ENCODE peak calls at places on chromosomes 16 and 17, in eight cellular contexts. X is fibroblast of the conjunctiva; I is heart right ventricle; W is right cardiac atrium; V is fibroblast of mammary gland; B is naive thymus-derived CD8-positive, alpha-beta T cell; K is EL; T is NCI-H2081. D is an unnamed sample.

GRCh38 chr16:977096-977701 is 4.4 kb upstream of the SOX8 start:
- DNase-seq in K (no peak), X (no peak), B (no peak), V (no peak), I (no peak), W (peak; percentile 73), T (no peak), D (no peak)

GRCh38 chr17:28576758-28577465 is at the start of gene ALDOC:
- DNase-seq in K (peak; percentile 93), V (peak; percentile 90), W (peak; percentile 99), I (peak; percentile 98), X (peak; percentile 89), T (peak; percentile 93), B (peak; percentile 98), D (peak; percentile 75)

GRCh38 chr17:60970741-60971140 is 293.1 kb downstream of the BCAS3 start:
- DNase-seq in K (no peak), W (no peak), V (no peak), X (no peak), B (no peak), I (no peak), T (no peak), D (no peak)

GRCh38 chr17:50111687-50112655 is 16.8 kb downstream of the PDK2 start:
- DNase-seq in X (no peak), T (no peak), I (peak; percentile 75), W (peak; percentile 89), K (no peak), B (no peak), V (no peak), D (no peak)

GRCh38 chr17:9907883-9908648 is 3.0 kb upstream of the RCVRN start:
- DNase-seq in X (no peak), W (no peak), T (no peak), I (no peak), B (no peak), V (no peak), K (no peak), D (no peak)

GRCh38 chr17:12352127-12352526 is 313.6 kb upstream of the MYOCD start:
- DNase-seq in T (no peak), W (no peak), K (no peak), I (no peak), X (no peak), V (no peak), B (no peak), D (no peak)

GRCh38 chr17:18217412-18218015 is 7.9 kb upstream of the LLGL1 start:
- DNase-seq in V (peak; percentile 62), X (peak; percentile 49), K (peak; percentile 67), W (peak; percentile 89), T (peak; percentile 39), B (peak; percentile 70), I (peak; percentile 79), D (peak; percentile 76)

GRCh38 chr17:76635659-76636360 is 7.7 kb downstream of the ST6GALNAC1 start:
- DNase-seq in W (no peak), I (no peak), V (no peak), X (no peak), K (peak; percentile 73), T (no peak), B (no peak), D (no peak)

GRCh38 chr16:65105173-65105572 is 16.7 kb downstream of the CDH11 start:
- DNase-seq in B (no peak), T (no peak), W (no peak), I (no peak), X (no peak), V (no peak), K (no peak), D (no peak)

GRCh38 chr16:57186630-57187507 is 740 bp downstream of the RSPRY1 start:
- DNase-seq in T (peak; percentile 1), B (peak; percentile 14), W (no peak), I (no peak), X (no peak), K (peak; percentile 39), V (peak; percentile 56), D (no peak)

GRCh38 chr16:70737377-70738082 is 51.7 kb upstream of the MTSS2 start:
- DNase-seq in W (peak; percentile 83), B (peak; percentile 79), V (peak; percentile 99), X (peak; percentile 92), I (peak; percentile 76), K (peak; percentile 88), T (no peak), D (peak; percentile 80)

GRCh38 chr17:75125984-75126383 is 5.6 kb downstream of the NT5C start:
- DNase-seq in K (no peak), V (no peak), X (no peak), T (no peak), B (no peak), W (no peak), I (no peak), D (no peak)

GRCh38 chr17:62882284-62882683 is 74.2 kb upstream of the MARCHF10 start:
- DNase-seq in B (no peak), V (no peak), X (no peak), T (no peak), I (no peak), W (no peak), K (no peak), D (no peak)

GRCh38 chr16:80347900-80348299 is 192.9 kb upstream of the DYNLRB2 start:
- DNase-seq in K (no peak), B (no peak), X (peak; percentile 17), W (peak; percentile 80), I (peak; percentile 66), V (no peak), T (no peak), D (no peak)

GRCh38 chr16:57616241-57616640 is 12.2 kb upstream of the ADGRG1 start:
- DNase-seq in B (no peak), K (no peak), T (no peak), W (peak; percentile 14), I (no peak), X (no peak), V (no peak), D (no peak)

GRCh38 chr16:83393196-83393981 is 414.4 kb upstream of the HSBP1 start:
- DNase-seq in I (no peak), K (peak; percentile 16), X (no peak), T (no peak), B (no peak), W (no peak), V (peak; percentile 31), D (peak; percentile 20)

GRCh38 chr16:58198022-58198683 is at the start of gene CSNK2A2:
- DNase-seq in K (peak; percentile 70), W (peak; percentile 89), B (peak; percentile 74), X (peak; percentile 13), T (peak; percentile 30), I (peak; percentile 77), V (peak; percentile 59), D (peak; percentile 66)

GRCh38 chr16:35748621-35749252 is 2289.3 kb downstream of the TP53TG3F start:
- DNase-seq in B (no peak), I (peak; percentile 5), X (no peak), T (no peak), K (no peak), W (no peak), V (no peak), D (no peak)

GRCh38 chr16:85675528-85675927 is 13.2 kb downstream of the GINS2 start:
- DNase-seq in K (peak; percentile 29), X (peak; percentile 43), B (no peak), V (peak; percentile 54), W (no peak), T (no peak), I (no peak), D (peak; percentile 54)

GRCh38 chr17:35242158-35242804 is 591 bp upstream of the SLFN5 start:
- DNase-seq in I (peak; percentile 33), W (peak; percentile 67), X (no peak), B (peak; percentile 79), T (peak; percentile 59), V (peak; percentile 33), K (peak; percentile 56), D (peak; percentile 47)

GRCh38 chr17:28907709-28908475 is 5.0 kb upstream of the DHRS13 start:
- DNase-seq in K (no peak), T (no peak), W (no peak), X (no peak), B (no peak), I (no peak), V (peak; percentile 51), D (peak; percentile 27)

GRCh38 chr17:68101992-68102758 is 66.6 kb downstream of the KPNA2 start:
- DNase-seq in K (peak; percentile 17), B (peak; percentile 26), I (peak; percentile 23), W (no peak), V (no peak), T (peak; percentile 4), X (no peak), D (no peak)

GRCh38 chr16:75273054-75273925 is 21.9 kb upstream of the BCAR1 start:
- DNase-seq in W (no peak), X (no peak), T (no peak), K (peak; percentile 65), V (peak; percentile 68), I (no peak), B (no peak), D (no peak)

GRCh38 chr16:80015566-80015965 is 415.0 kb upstream of the MAF start:
- DNase-seq in K (peak; percentile 42), I (no peak), V (peak; percentile 19), X (no peak), B (no peak), W (no peak), T (no peak), D (no peak)

GRCh38 chr17:34579979-34580684 is 750 bp downstream of the TMEM132E start:
- DNase-seq in W (peak; percentile 79), B (no peak), I (peak; percentile 36), V (peak; percentile 0), X (no peak), K (peak; percentile 16), T (no peak), D (no peak)

GRCh38 chr16:54647731-54648221 is 282.9 kb upstream of the IRX5 start:
- DNase-seq in B (no peak), T (peak; percentile 5), V (peak; percentile 72), K (no peak), W (no peak), X (peak; percentile 84), I (no peak), D (no peak)

GRCh38 chr16:47073223-47074155 is 70.3 kb downstream of the NETO2 start:
- DNase-seq in W (no peak), B (no peak), T (no peak), X (no peak), K (no peak), V (no peak), I (no peak), D (no peak)

GRCh38 chr17:47615766-47616424 is 33.8 kb upstream of the KPNB1 start:
- DNase-seq in I (no peak), K (peak; percentile 62), V (peak; percentile 65), B (no peak), X (peak; percentile 31), T (peak; percentile 66), W (no peak), D (peak; percentile 71)

GRCh38 chr17:6642592-6642991 is 1.7 kb downstream of the TXNDC17 start:
- DNase-seq in T (no peak), V (peak; percentile 28), W (no peak), K (peak; percentile 31), X (no peak), I (no peak), B (no peak), D (no peak)

GRCh38 chr17:8016632-8017424 is 14.4 kb downstream of the GUCY2D start:
- DNase-seq in V (peak; percentile 46), T (peak; percentile 21), W (peak; percentile 65), B (peak; percentile 35), K (peak; percentile 55), I (no peak), X (peak; percentile 4), D (peak; percentile 77)

GRCh38 chr17:6941989-6942388 is 53.9 kb upstream of the ALOX12 start:
- DNase-seq in K (no peak), V (no peak), X (no peak), T (no peak), I (no peak), W (no peak), B (no peak), D (no peak)

GRCh38 chr16:68646948-68647659 is 2.0 kb downstream of the CDH3 start:
- DNase-seq in W (no peak), K (no peak), I (no peak), V (no peak), X (no peak), T (no peak), B (no peak), D (no peak)

GRCh38 chr17:61567045-61567802 is 23.8 kb downstream of the NACA2 start:
- DNase-seq in B (no peak), W (no peak), I (no peak), T (no peak), K (no peak), X (no peak), V (no peak), D (no peak)

GRCh38 chr16:30784215-30784614 is 2.8 kb downstream of the ZNF629 start:
- DNase-seq in X (no peak), T (no peak), K (no peak), W (peak; percentile 55), I (no peak), V (no peak), B (no peak), D (no peak)